ENCODE peak calls at places on chromosome 7, in seven cellular contexts. F, N, T, G, I, V and S are unnamed samples.

GRCh38 chr7:36349626-36350025 is 40.0 kb upstream of the ANLN start:
- DNase-seq in T (no peak), G (no peak), N (no peak), I (no peak), V (no peak), F (no peak), S (no peak)

GRCh38 chr7:93559624-93560491 is 14.7 kb downstream of the CALCR start:
- DNase-seq in V (no peak), F (no peak), N (no peak), I (no peak), G (no peak), T (no peak), S (no peak)

GRCh38 chr7:25851332-25852248 is 300.4 kb upstream of the NFE2L3 start:
- DNase-seq in V (peak; percentile 78), N (peak; percentile 95), T (peak; percentile 90), F (peak; percentile 90), G (peak; percentile 91), I (peak; percentile 50), S (peak; percentile 88)

GRCh38 chr7:149764481-149765398 is 8.6 kb downstream of the ZNF467 start:
- DNase-seq in N (no peak), V (no peak), G (no peak), F (peak; percentile 77), I (no peak), T (peak; percentile 66), S (peak; percentile 71)

GRCh38 chr7:152336754-152337368 is 98.9 kb downstream of the KMT2C start:
- DNase-seq in F (peak; percentile 43), G (peak; percentile 10), N (peak; percentile 83), V (no peak), T (peak; percentile 47), I (no peak), S (peak; percentile 18)

GRCh38 chr7:6649241-6649961 is 12.3 kb downstream of the ZNF316 start:
- DNase-seq in G (no peak), I (no peak), V (peak; percentile 36), T (no peak), N (no peak), F (no peak), S (no peak)

GRCh38 chr7:22935269-22935668 is 78.7 kb downstream of the HYCC1 start:
- DNase-seq in G (no peak), T (peak; percentile 19), F (no peak), V (no peak), N (no peak), I (no peak), S (no peak)

GRCh38 chr7:101575168-101575567 is 53.9 kb downstream of the MYL10 start:
- DNase-seq in I (no peak), F (peak; percentile 79), G (no peak), T (no peak), V (no peak), N (no peak), S (peak; percentile 52)

GRCh38 chr7:14381306-14381705 is 391.8 kb upstream of the ETV1 start:
- DNase-seq in I (no peak), V (no peak), F (no peak), T (peak; percentile 4), N (no peak), G (no peak), S (no peak)

GRCh38 chr7:151599401-151600227 is 79.9 kb upstream of the RHEB start:
- DNase-seq in I (no peak), T (peak; percentile 95), F (no peak), V (no peak), G (no peak), N (no peak), S (no peak)

GRCh38 chr7:143043391-143043790 is 8.8 kb upstream of the OR6V1 start:
- DNase-seq in N (no peak), V (no peak), T (peak; percentile 28), F (no peak), G (no peak), I (no peak), S (no peak)

GRCh38 chr7:155885162-155886160 is 73.2 kb upstream of the SHH start:
- DNase-seq in V (no peak), T (peak; percentile 95), G (no peak), N (peak; percentile 48), F (no peak), I (no peak), S (no peak)

GRCh38 chr7:6268909-6269306 is 3.5 kb downstream of the CYTH3 start:
- DNase-seq in T (no peak), F (peak; percentile 87), G (no peak), I (no peak), V (no peak), N (peak; percentile 19), S (peak; percentile 33)

GRCh38 chr7:131105294-131105802 is 222.3 kb upstream of the MKLN1 start:
- DNase-seq in I (no peak), V (no peak), G (no peak), T (peak; percentile 61), F (peak; percentile 20), N (peak; percentile 41), S (peak; percentile 37)

GRCh38 chr7:27940341-27940740 is 200.4 kb downstream of the TAX1BP1 start:
- DNase-seq in N (no peak), G (no peak), F (no peak), V (no peak), T (no peak), I (peak; percentile 17), S (no peak)

GRCh38 chr7:12222889-12223579 is 11.9 kb downstream of the TMEM106B start:
- DNase-seq in F (no peak), G (no peak), I (no peak), T (no peak), V (no peak), N (no peak), S (no peak)

GRCh38 chr7:143398616-143399015 is 10.0 kb downstream of the EPHA1 start:
- DNase-seq in F (no peak), N (no peak), T (no peak), G (no peak), V (no peak), I (no peak), S (no peak)

GRCh38 chr7:44630791-44631457 is 24.5 kb downstream of the OGDH start:
- DNase-seq in G (no peak), V (no peak), T (no peak), F (no peak), I (no peak), N (no peak), S (no peak)

GRCh38 chr7:84042110-84042539 is 152.5 kb downstream of the SEMA3A start:
- DNase-seq in N (peak; percentile 83), G (no peak), I (no peak), T (peak; percentile 93), V (no peak), F (no peak), S (no peak)

GRCh38 chr7:112152186-112152585 is 54.0 kb downstream of the DOCK4 start:
- DNase-seq in V (no peak), G (no peak), T (no peak), N (no peak), I (no peak), F (no peak), S (no peak)

GRCh38 chr7:111083423-111083822 is 7.5 kb upstream of the LRRN3 start:
- DNase-seq in F (no peak), T (peak; percentile 88), G (no peak), I (no peak), V (no peak), N (no peak), S (no peak)

GRCh38 chr7:71776726-71777125 is 635.4 kb downstream of the CALN1 start:
- DNase-seq in N (no peak), T (no peak), F (no peak), I (no peak), G (no peak), V (no peak), S (no peak)

GRCh38 chr7:47367369-47367768 is 214.5 kb downstream of the TNS3 start:
- DNase-seq in F (no peak), V (no peak), T (no peak), I (no peak), G (no peak), N (no peak), S (no peak)

GRCh38 chr7:157690058-157690832 is 353.4 kb downstream of the DNAJB6 start:
- DNase-seq in N (no peak), I (no peak), V (no peak), F (no peak), G (peak; percentile 40), T (no peak), S (peak; percentile 26)

GRCh38 chr7:8157296-8157695 is 104.7 kb downstream of the ICA1 start:
- DNase-seq in I (no peak), V (no peak), T (no peak), N (no peak), F (no peak), G (no peak), S (no peak)

GRCh38 chr7:25407932-25408480 is 179.7 kb upstream of the NPVF start:
- DNase-seq in T (no peak), G (no peak), F (peak; percentile 30), I (no peak), N (no peak), V (no peak), S (no peak)